ENCODE peak calls at places on chromosomes 2 and 18, in four cellular contexts. One of them, this sample, is unnamed.

GRCh38 chr18:995641-996040 is 91.0 kb downstream of the ADCYAP1 start:
- DNase-seq in prostate gland: no peak
- DNase-seq in astrocyte of the cerebellum: peak; percentile 66
- DNase-seq in psoas muscle: no peak
- DNase-seq in this sample: peak; percentile 68

GRCh38 chr2:48049371-48049770 is 143.1 kb upstream of the FBXO11 start:
- DNase-seq in astrocyte of the cerebellum: no peak
- DNase-seq in psoas muscle: no peak
- DNase-seq in prostate gland: no peak
- DNase-seq in this sample: no peak

GRCh38 chr2:10655074-10655840 is 34.5 kb downstream of the NOL10 start:
- DNase-seq in prostate gland: no peak
- DNase-seq in psoas muscle: no peak
- DNase-seq in astrocyte of the cerebellum: no peak
- DNase-seq in this sample: no peak

GRCh38 chr2:190769258-190769657 is 111.4 kb upstream of the GLS start:
- DNase-seq in astrocyte of the cerebellum: no peak
- DNase-seq in psoas muscle: no peak
- DNase-seq in prostate gland: no peak
- DNase-seq in this sample: no peak

GRCh38 chr2:218399391-218400166 is at the start of gene CTDSP1:
- DNase-seq in astrocyte of the cerebellum: peak; percentile 93
- DNase-seq in psoas muscle: peak; percentile 99
- DNase-seq in prostate gland: peak; percentile 97
- DNase-seq in this sample: peak; percentile 92

GRCh38 chr2:239378021-239378917 is 22.6 kb downstream of the HDAC4 start:
- DNase-seq in prostate gland: no peak
- DNase-seq in psoas muscle: peak; percentile 64
- DNase-seq in astrocyte of the cerebellum: no peak
- DNase-seq in this sample: no peak

GRCh38 chr18:73891572-73892421 is 255.8 kb downstream of the FBXO15 start:
- DNase-seq in astrocyte of the cerebellum: no peak
- DNase-seq in prostate gland: no peak
- DNase-seq in psoas muscle: no peak
- DNase-seq in this sample: no peak

GRCh38 chr2:202025816-202026215 is 7.8 kb upstream of the FZD7 start:
- DNase-seq in astrocyte of the cerebellum: no peak
- DNase-seq in psoas muscle: no peak
- DNase-seq in prostate gland: no peak
- DNase-seq in this sample: no peak

GRCh38 chr2:11513319-11513718 is 20.5 kb upstream of the GREB1 start:
- DNase-seq in astrocyte of the cerebellum: no peak
- DNase-seq in prostate gland: no peak
- DNase-seq in psoas muscle: no peak
- DNase-seq in this sample: no peak

GRCh38 chr2:3655871-3656761 is 1.9 kb upstream of the ALLC start:
- DNase-seq in prostate gland: no peak
- DNase-seq in psoas muscle: no peak
- DNase-seq in astrocyte of the cerebellum: no peak
- DNase-seq in this sample: no peak

GRCh38 chr2:233974530-233975071 is 57.4 kb downstream of the TRPM8 start:
- DNase-seq in prostate gland: no peak
- DNase-seq in astrocyte of the cerebellum: peak; percentile 72
- DNase-seq in psoas muscle: peak; percentile 70
- DNase-seq in this sample: peak; percentile 90

GRCh38 chr2:215328066-215328465 is 16.2 kb downstream of the ATIC start:
- DNase-seq in prostate gland: no peak
- DNase-seq in astrocyte of the cerebellum: no peak
- DNase-seq in psoas muscle: no peak
- DNase-seq in this sample: no peak

GRCh38 chr18:40976050-40976449 is 979.0 kb upstream of the PIK3C3 start:
- DNase-seq in psoas muscle: no peak
- DNase-seq in astrocyte of the cerebellum: no peak
- DNase-seq in prostate gland: no peak
- DNase-seq in this sample: no peak

GRCh38 chr2:3101016-3101703 is 276.5 kb downstream of the EIPR1 start:
- DNase-seq in psoas muscle: no peak
- DNase-seq in prostate gland: no peak
- DNase-seq in astrocyte of the cerebellum: no peak
- DNase-seq in this sample: no peak

GRCh38 chr2:173355132-173355865 is 627 bp downstream of the CDCA7 start:
- DNase-seq in prostate gland: peak; percentile 9
- DNase-seq in astrocyte of the cerebellum: peak; percentile 6
- DNase-seq in psoas muscle: peak; percentile 69
- DNase-seq in this sample: peak; percentile 9

GRCh38 chr2:64651590-64651989 is 2.1 kb downstream of the SERTAD2 start:
- DNase-seq in psoas muscle: no peak
- DNase-seq in astrocyte of the cerebellum: no peak
- DNase-seq in prostate gland: peak; percentile 30
- DNase-seq in this sample: no peak
- H3K4me3 ChIP-seq in psoas muscle: peak overlapping the region; percentile 82
- H3K4me3 ChIP-seq in astrocyte of the cerebellum: peak overlapping the region; percentile 20
- H3K4me3 ChIP-seq in prostate gland: no peak overlapping the region
- H3K4me3 ChIP-seq in this sample: peak overlapping the region; percentile 86

DNA sequence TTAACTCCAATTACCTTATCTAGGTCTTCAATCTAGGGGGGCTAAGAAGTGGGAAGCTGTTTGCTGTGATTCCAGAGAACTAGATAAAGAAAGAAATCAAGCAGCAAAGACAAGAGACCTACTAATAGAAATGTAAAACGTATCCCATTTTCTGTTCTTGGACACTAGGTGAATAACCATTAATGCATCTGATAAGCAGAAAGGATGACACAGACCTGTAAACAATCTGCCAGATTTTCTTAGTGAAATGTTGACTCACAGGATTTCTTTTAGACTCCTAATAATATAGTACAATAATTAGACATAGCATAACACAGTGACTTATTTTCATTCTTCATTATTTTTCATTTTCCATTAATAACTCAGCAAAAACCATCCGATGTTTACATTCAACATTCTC is 1.3 kb downstream of the WDR35 start:
- DNase-seq in prostate gland: no peak
- DNase-seq in psoas muscle: no peak
- DNase-seq in astrocyte of the cerebellum: no peak
- DNase-seq in this sample: no peak
- H3K4me3 ChIP-seq in prostate gland: no peak overlapping the region
- H3K4me3 ChIP-seq in psoas muscle: peak overlapping the region; percentile 87
- H3K4me3 ChIP-seq in astrocyte of the cerebellum: peak overlapping the region; percentile 79
- H3K4me3 ChIP-seq in this sample: peak overlapping the region; percentile 95

DNA sequence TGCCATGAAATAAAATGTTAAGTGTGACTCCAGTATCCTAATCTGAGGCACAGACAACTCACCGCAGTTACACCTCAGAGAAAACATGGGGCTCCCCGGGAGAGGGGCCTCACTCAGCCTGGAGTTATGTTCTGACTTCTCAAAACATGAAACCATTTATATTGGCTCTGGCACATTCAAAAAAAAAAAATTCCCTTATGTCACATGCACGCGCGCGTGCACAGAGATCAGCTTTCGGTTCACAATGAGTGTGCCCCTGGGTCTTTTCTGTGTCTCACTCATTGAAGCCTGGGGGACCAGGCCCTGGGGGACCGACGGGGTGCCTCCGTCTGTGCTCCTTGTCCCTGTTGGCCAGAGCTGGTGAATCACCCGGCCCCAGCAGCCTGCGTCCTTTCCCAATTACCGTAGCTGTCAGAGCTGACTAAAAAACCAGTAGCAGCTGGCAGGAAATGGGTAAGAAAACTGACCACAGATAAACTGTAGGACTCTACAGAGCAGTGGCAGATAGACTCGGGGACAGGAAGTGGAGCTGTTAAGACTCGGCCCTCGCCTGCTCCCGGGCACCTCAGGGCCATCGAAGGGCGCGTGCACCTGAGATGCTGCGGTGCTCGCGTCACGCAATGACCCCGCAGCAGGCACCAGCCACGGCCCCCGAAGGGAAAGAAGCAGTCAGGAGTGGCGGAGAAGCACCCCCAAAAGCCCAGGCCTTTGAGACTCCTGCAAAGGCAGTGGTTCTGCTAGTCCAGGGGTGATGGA is 138.3 kb upstream of the ID2 start:
- DNase-seq in astrocyte of the cerebellum: peak; percentile 44
- DNase-seq in prostate gland: no peak
- DNase-seq in psoas muscle: peak; percentile 71
- DNase-seq in this sample: peak; percentile 34
- H3K4me3 ChIP-seq in astrocyte of the cerebellum: no peak overlapping the region
- H3K4me3 ChIP-seq in prostate gland: no peak overlapping the region
- H3K4me3 ChIP-seq in psoas muscle: no peak overlapping the region
- H3K4me3 ChIP-seq in this sample: peak overlapping the region; percentile 3

DNA sequence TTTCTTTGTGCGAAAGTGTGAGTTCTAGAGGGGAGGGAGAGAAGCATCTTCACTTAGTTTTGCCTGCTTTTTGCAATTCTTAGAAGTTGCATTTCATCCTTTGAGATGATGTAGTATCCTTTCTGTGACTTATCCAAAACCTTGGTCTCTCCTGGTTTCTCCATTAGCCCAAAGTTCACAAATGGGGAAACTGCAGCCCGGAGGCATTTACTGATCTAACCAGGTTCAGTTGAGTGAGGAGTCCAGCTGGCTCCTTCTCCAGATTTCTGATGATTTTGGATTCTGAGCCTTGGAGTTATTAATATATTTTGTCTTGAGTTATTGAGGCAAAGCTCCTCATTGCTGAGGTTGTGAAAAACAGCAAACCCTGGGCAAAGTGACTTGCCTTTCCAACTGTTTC is 1.6 kb downstream of the SLC1A4 start:
- DNase-seq in astrocyte of the cerebellum: no peak
- DNase-seq in prostate gland: no peak
- DNase-seq in psoas muscle: no peak
- DNase-seq in this sample: no peak
- H3K4me3 ChIP-seq in astrocyte of the cerebellum: no peak overlapping the region
- H3K4me3 ChIP-seq in prostate gland: no peak overlapping the region
- H3K4me3 ChIP-seq in psoas muscle: peak overlapping the region; percentile 98
- H3K4me3 ChIP-seq in this sample: peak overlapping the region; percentile 78

DNA sequence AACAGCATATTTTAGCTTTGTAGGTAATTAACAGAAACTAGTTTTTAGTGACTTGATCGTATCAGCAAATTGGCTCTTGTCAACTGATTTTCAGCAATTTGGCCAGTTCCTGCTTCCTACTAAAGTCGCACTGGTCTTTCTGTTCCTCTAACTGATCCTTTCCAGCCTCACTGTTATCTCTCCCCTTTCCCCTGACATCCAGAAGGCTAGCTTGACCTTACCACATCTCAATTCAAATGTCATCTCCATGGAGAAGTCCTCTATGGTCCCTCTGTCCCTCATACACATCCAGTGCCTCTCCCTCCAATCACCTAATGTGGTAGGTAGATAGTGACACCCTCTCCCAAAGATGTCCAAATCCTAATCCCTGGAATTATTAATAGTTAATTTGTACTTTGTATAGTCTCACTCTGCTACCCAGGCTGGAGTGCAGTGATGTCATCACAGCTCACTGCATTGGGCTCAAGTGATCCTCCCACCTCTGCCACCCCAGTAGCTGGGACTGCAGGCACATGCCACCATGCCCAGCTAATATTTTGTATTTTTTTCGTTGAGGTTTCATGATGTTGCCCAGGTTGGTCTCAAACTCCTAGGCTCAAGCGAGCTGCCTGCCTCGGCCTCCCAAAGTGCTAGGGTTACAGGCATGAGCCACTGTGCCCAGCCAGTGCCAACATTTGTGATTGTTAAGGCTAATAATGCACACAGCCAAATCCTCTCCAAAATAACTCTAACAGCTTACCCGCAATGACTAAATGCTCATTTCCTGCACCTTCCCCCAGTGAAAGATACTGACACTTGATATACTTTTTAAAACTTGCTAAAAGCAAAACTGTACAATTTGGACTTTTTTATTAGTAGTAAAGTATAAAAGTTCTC is 16.9 kb downstream of the PSTPIP2 start:
- DNase-seq in astrocyte of the cerebellum: no peak
- DNase-seq in prostate gland: no peak
- DNase-seq in psoas muscle: no peak
- DNase-seq in this sample: no peak
- H3K4me3 ChIP-seq in astrocyte of the cerebellum: no peak overlapping the region
- H3K4me3 ChIP-seq in prostate gland: no peak overlapping the region
- H3K4me3 ChIP-seq in psoas muscle: no peak overlapping the region
- H3K4me3 ChIP-seq in this sample: no peak overlapping the region

DNA sequence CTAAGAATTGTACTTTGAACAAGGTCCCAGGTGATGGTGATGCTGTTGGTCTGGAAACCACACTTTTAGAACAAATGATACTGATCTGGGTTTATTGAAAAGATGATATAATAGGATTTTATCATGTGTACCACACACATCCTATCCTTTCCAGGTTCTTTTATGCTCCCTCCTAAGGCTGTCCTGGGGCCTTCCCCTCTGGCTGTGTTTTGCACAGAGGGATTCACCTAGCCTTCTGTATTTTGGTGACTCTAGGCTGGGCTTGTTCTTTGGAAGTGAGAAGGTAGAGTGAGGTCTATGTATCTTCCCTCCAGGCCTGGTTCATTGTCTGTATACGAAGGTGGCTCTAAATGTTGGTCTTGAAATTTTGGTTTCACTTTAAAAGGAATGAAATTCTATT is 12.7 kb downstream of the ANXA4 start:
- DNase-seq in prostate gland: no peak
- DNase-seq in astrocyte of the cerebellum: no peak
- DNase-seq in psoas muscle: no peak
- DNase-seq in this sample: no peak
- H3K4me3 ChIP-seq in prostate gland: no peak overlapping the region
- H3K4me3 ChIP-seq in astrocyte of the cerebellum: no peak overlapping the region
- H3K4me3 ChIP-seq in psoas muscle: no peak overlapping the region
- H3K4me3 ChIP-seq in this sample: no peak overlapping the region

GRCh38 chr18:13932285-13933025 is 17.1 kb upstream of the MC2R start:
- DNase-seq in psoas muscle: no peak
- DNase-seq in prostate gland: no peak
- DNase-seq in astrocyte of the cerebellum: no peak
- DNase-seq in this sample: no peak

GRCh38 chr18:13934058-13934457 is 18.7 kb upstream of the MC2R start:
- DNase-seq in prostate gland: no peak
- DNase-seq in astrocyte of the cerebellum: no peak
- DNase-seq in psoas muscle: no peak
- DNase-seq in this sample: no peak

GRCh38 chr18:13934676-13935075 is 19.3 kb upstream of the MC2R start:
- DNase-seq in prostate gland: no peak
- DNase-seq in psoas muscle: no peak
- DNase-seq in astrocyte of the cerebellum: no peak
- DNase-seq in this sample: no peak

DNA sequence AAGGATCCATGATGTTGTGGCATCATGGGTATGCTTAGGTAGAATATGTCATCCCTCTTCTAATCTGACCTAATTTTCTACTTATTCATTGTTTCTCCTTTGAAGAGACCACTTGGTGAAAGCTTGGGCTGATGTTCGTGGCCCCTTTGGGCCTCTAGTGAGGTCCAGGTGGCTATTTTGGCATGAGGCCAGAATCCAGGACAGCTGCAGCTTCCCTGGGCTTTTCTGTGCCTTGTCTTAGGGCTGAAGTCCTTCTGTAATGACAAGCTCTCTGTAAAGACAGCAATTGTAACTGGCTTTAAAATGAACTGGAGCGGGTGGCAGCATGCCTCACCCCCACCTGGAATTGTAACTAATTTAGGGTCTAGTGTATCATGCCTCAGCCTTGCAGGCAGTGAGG is 15.6 kb upstream of the MC2R start:
- DNase-seq in psoas muscle: no peak
- DNase-seq in prostate gland: no peak
- DNase-seq in astrocyte of the cerebellum: no peak
- DNase-seq in this sample: no peak
- H3K4me3 ChIP-seq in psoas muscle: no peak overlapping the region
- H3K4me3 ChIP-seq in prostate gland: no peak overlapping the region
- H3K4me3 ChIP-seq in astrocyte of the cerebellum: no peak overlapping the region
- H3K4me3 ChIP-seq in this sample: no peak overlapping the region